ENCODE peak calls at places on chromosomes 5 and 9, in ten cellular contexts. D, M, X, C, V, K, Y, Z, S and L are unnamed samples.

GRCh38 chr9:4141201-4141750 is 158.6 kb downstream of the GLIS3 start:
- DNase-seq in D (no peak), M (no peak), X (no peak), C (no peak), V (no peak), K (no peak), Y (no peak), Z (peak), S (no peak), L (no peak)

GRCh38 chr5:170693701-170694100 is 89.8 kb upstream of the GABRP start:
- DNase-seq in D (no peak), M (no peak), X (no peak), C (no peak), V (no peak), K (no peak), Y (no peak), Z (no peak), S (no peak), L (no peak)

GRCh38 chr5:32949571-32949970 is 238.4 kb downstream of the NPR3 start:
- DNase-seq in D (no peak), M (no peak), X (no peak), C (no peak), V (no peak), K (no peak), Y (no peak), Z (no peak), S (no peak), L (no peak)

GRCh38 chr9:136012651-136013050 is 51.5 kb upstream of the UBAC1 start:
- DNase-seq in D (no peak), M (peak), X (peak), C (no peak), V (no peak), K (peak), Y (no peak), Z (no peak), S (no peak), L (no peak)

GRCh38 chr9:112059145-112059979 is 115.7 kb downstream of the SUSD1 start:
- DNase-seq in D (no peak), M (no peak), X (no peak), C (peak), V (no peak), K (peak), Y (no peak), Z (peak), S (no peak), L (peak)

GRCh38 chr5:15383469-15383868 is 116.5 kb upstream of the FBXL7 start:
- DNase-seq in D (peak), M (no peak), X (peak), C (no peak), V (no peak), K (peak), Y (no peak), Z (peak), S (peak), L (peak)

GRCh38 chr5:132424167-132424935 is 54.8 kb downstream of the SLC22A5 start:
- DNase-seq in D (no peak), M (no peak), X (no peak), C (no peak), V (no peak), K (no peak), Y (no peak), Z (no peak), S (no peak), L (no peak)

GRCh38 chr9:110748251-110748893 is 79.8 kb downstream of the MUSK start:
- DNase-seq in D (no peak), M (no peak), X (no peak), C (no peak), V (no peak), K (no peak), Y (no peak), Z (no peak), S (no peak), L (no peak)

GRCh38 chr5:154567155-154567554 is 89.1 kb upstream of the HAND1 start:
- DNase-seq in D (no peak), M (no peak), X (no peak), C (no peak), V (no peak), K (no peak), Y (no peak), Z (no peak), S (no peak), L (no peak)

GRCh38 chr5:127235136-127235535 is 55.5 kb upstream of the MEGF10 start:
- DNase-seq in D (no peak), M (no peak), X (no peak), C (no peak), V (no peak), K (peak), Y (no peak), Z (no peak), S (no peak), L (no peak)

GRCh38 chr5:179128976-179129375 is 68.8 kb downstream of the ZNF354C start:
- DNase-seq in D (no peak), M (peak), X (no peak), C (no peak), V (no peak), K (no peak), Y (peak), Z (no peak), S (no peak), L (no peak)

GRCh38 chr5:141880961-141881801 is 3.0 kb upstream of the PCDH1 start:
- DNase-seq in D (no peak), M (no peak), X (no peak), C (no peak), V (peak), K (no peak), Y (no peak), Z (no peak), S (no peak), L (no peak)

GRCh38 chr9:121604242-121604641 is 47.2 kb upstream of the DAB2IP start:
- DNase-seq in D (no peak), M (no peak), X (no peak), C (no peak), V (no peak), K (no peak), Y (no peak), Z (no peak), S (no peak), L (peak)

GRCh38 chr5:112109331-112109993 is 309.6 kb downstream of the EPB41L4A start:
- DNase-seq in D (no peak), M (peak), X (no peak), C (peak), V (no peak), K (peak), Y (no peak), Z (peak), S (no peak), L (peak)

GRCh38 chr5:6900828-6901227 is 187.6 kb downstream of the TENT4A start:
- DNase-seq in D (peak), M (no peak), X (no peak), C (no peak), V (no peak), K (no peak), Y (no peak), Z (no peak), S (peak), L (no peak)

GRCh38 chr9:31839273-31839672 is 545.2 kb upstream of the ACO1 start:
- DNase-seq in D (no peak), M (no peak), X (no peak), C (no peak), V (no peak), K (no peak), Y (no peak), Z (no peak), S (no peak), L (no peak)

GRCh38 chr5:14326035-14326909 is 183.1 kb downstream of the TRIO start:
- DNase-seq in D (no peak), M (no peak), X (no peak), C (no peak), V (no peak), K (no peak), Y (no peak), Z (no peak), S (peak), L (no peak)

GRCh38 chr9:2053883-2054845 is 39.0 kb downstream of the SMARCA2 start:
- DNase-seq in D (no peak), M (no peak), X (no peak), C (no peak), V (peak), K (peak), Y (no peak), Z (peak), S (no peak), L (peak)

GRCh38 chr9:137241490-137242328 is 622 bp downstream of the TUBB4B start:
- DNase-seq in D (no peak), M (peak), X (no peak), C (no peak), V (no peak), K (peak), Y (no peak), Z (peak), S (no peak), L (peak)

GRCh38 chr5:76305264-76305663 is 97.8 kb upstream of the IQGAP2 start:
- DNase-seq in D (no peak), M (no peak), X (no peak), C (no peak), V (no peak), K (no peak), Y (no peak), Z (no peak), S (no peak), L (no peak)

GRCh38 chr5:97854871-97855762 is 672.1 kb upstream of the RIOK2 start:
- DNase-seq in D (no peak), M (peak), X (no peak), C (no peak), V (no peak), K (peak), Y (no peak), Z (no peak), S (no peak), L (no peak)

GRCh38 chr9:80066931-80067330 is 495.2 kb downstream of the TLE4 start:
- DNase-seq in D (no peak), M (no peak), X (no peak), C (no peak), V (no peak), K (no peak), Y (no peak), Z (no peak), S (no peak), L (no peak)

GRCh38 chr5:110112355-110112754 is 422.6 kb downstream of the MAN2A1 start:
- DNase-seq in D (no peak), M (no peak), X (no peak), C (no peak), V (no peak), K (no peak), Y (no peak), Z (no peak), S (no peak), L (no peak)

GRCh38 chr9:134088064-134088725 is 20.4 kb upstream of the BRD3 start:
- DNase-seq in D (no peak), M (no peak), X (no peak), C (no peak), V (no peak), K (no peak), Y (no peak), Z (no peak), S (no peak), L (no peak)

GRCh38 chr5:7886849-7887460 is 18.0 kb downstream of the MTRR start:
- DNase-seq in D (peak), M (no peak), X (peak), C (no peak), V (no peak), K (peak), Y (no peak), Z (peak), S (peak), L (peak)

GRCh38 chr5:140297283-140297682 is 5.6 kb downstream of the PFDN1 start:
- DNase-seq in D (no peak), M (no peak), X (no peak), C (no peak), V (no peak), K (no peak), Y (no peak), Z (no peak), S (no peak), L (no peak)

GRCh38 chr5:25056846-25057245 is 412.1 kb upstream of the CDH10 start:
- DNase-seq in D (no peak), M (no peak), X (no peak), C (no peak), V (no peak), K (no peak), Y (no peak), Z (no peak), S (no peak), L (no peak)

GRCh38 chr9:652896-653295 is 188.6 kb upstream of the DMRT1 start:
- DNase-seq in D (no peak), M (peak), X (no peak), C (no peak), V (no peak), K (peak), Y (no peak), Z (no peak), S (no peak), L (no peak)

GRCh38 chr5:136620016-136620419 is 254.7 kb upstream of the TRPC7 start:
- DNase-seq in D (no peak), M (no peak), X (no peak), C (peak), V (no peak), K (peak), Y (no peak), Z (no peak), S (no peak), L (no peak)

GRCh38 chr5:174601937-174602336 is 122.4 kb upstream of the MSX2 start:
- DNase-seq in D (no peak), M (no peak), X (no peak), C (no peak), V (no peak), K (no peak), Y (no peak), Z (no peak), S (no peak), L (no peak)

GRCh38 chr5:134005415-134006118 is 792 bp upstream of the VDAC1 start:
- DNase-seq in D (no peak), M (peak), X (no peak), C (no peak), V (no peak), K (no peak), Y (no peak), Z (peak), S (no peak), L (peak)

GRCh38 chr9:119094086-119094485 is 275.1 kb downstream of the BRINP1 start:
- DNase-seq in D (no peak), M (no peak), X (no peak), C (no peak), V (no peak), K (no peak), Y (no peak), Z (no peak), S (no peak), L (no peak)

GRCh38 chr9:73683862-73684591 is 532.4 kb downstream of the ANXA1 start:
- DNase-seq in D (peak), M (no peak), X (peak), C (peak), V (no peak), K (peak), Y (no peak), Z (peak), S (peak), L (peak)

GRCh38 chr9:18601026-18601425 is 127.1 kb downstream of the ADAMTSL1 start:
- DNase-seq in D (no peak), M (no peak), X (no peak), C (no peak), V (no peak), K (peak), Y (no peak), Z (peak), S (no peak), L (no peak)

GRCh38 chr5:142426129-142426641 is 101.4 kb upstream of the SPRY4 start:
- DNase-seq in D (no peak), M (peak), X (no peak), C (no peak), V (no peak), K (peak), Y (peak), Z (peak), S (no peak), L (peak)

GRCh38 chr5:93583799-93584530 is 943 bp downstream of the NR2F1 start:
- DNase-seq in D (peak), M (peak), X (no peak), C (no peak), V (peak), K (peak), Y (no peak), Z (peak), S (no peak), L (peak)